ENCODE peak calls at places on chromosomes 11 and 22, in six cellular contexts. Q is NCI-H1105 treated with DMSO at 0.1 percent for 48 hours; I is stimulated activated effector memory CD8-positive, alpha-beta T cell treated with anti-CD3 and anti-CD28 coated beads, Interleukin-12 subunit alpha, Interleukin-12 subunit beta, amount 100 ng/mL, for 72 hours; Y is cerebellum; A is left cardiac atrium; K is NCI-H187. R is an unnamed sample.

GRCh38 chr22:50027639-50028537 is 15.3 kb upstream of the IL17REL start:
- DNase-seq in Y (no peak), A (no peak), K (no peak), I (no peak), Q (peak), R (no peak)

GRCh38 chr22:36405671-36406070 is 17.9 kb upstream of the MYH9 start:
- DNase-seq in Y (no peak), K (no peak), I (peak), Q (no peak), A (no peak), R (no peak)

GRCh38 chr11:76823481-76824028 is 37.2 kb upstream of the ACER3 start:
- DNase-seq in Y (no peak), A (peak), I (no peak), K (no peak), Q (no peak), R (no peak)

GRCh38 chr11:86176165-86176884 is 68.2 kb upstream of the EED start:
- DNase-seq in I (peak), Q (no peak), Y (no peak), K (no peak), A (no peak), R (peak)

GRCh38 chr11:31412946-31413345 is 43.3 kb downstream of the DNAJC24 start:
- DNase-seq in K (no peak), A (no peak), Y (no peak), I (no peak), Q (no peak), R (no peak)

GRCh38 chr11:113176971-113177370 is 137.4 kb upstream of the TTC12 start:
- DNase-seq in Y (no peak), A (no peak), Q (no peak), K (no peak), I (no peak), R (no peak)

GRCh38 chr11:111409915-111410314 is 30.8 kb upstream of the POU2AF1 start:
- DNase-seq in Q (no peak), K (no peak), A (no peak), Y (no peak), I (no peak), R (no peak)

GRCh38 chr11:19664896-19665548 is 47.6 kb upstream of the NAV2 start:
- DNase-seq in I (no peak), A (peak), Y (peak), Q (no peak), K (no peak), R (no peak)

GRCh38 chr11:126328938-126329643 is 25.2 kb downstream of the DCPS start:
- DNase-seq in K (no peak), I (no peak), Y (no peak), Q (no peak), A (no peak), R (peak)

GRCh38 chr22:35446365-35446764 is 46.4 kb downstream of the MCM5 start:
- DNase-seq in A (no peak), K (no peak), Y (no peak), Q (no peak), I (no peak), R (no peak)

GRCh38 chr11:73226297-73227006 is 8.4 kb downstream of the P2RY2 start:
- DNase-seq in Q (no peak), K (no peak), Y (no peak), A (no peak), I (no peak), R (no peak)